ENCODE peak calls at places on chromosomes 1 and 21, in eight cellular contexts. C is H9, Z is neural progenitor cell, D is heart left ventricle, J is endothelial cell of umbilical vein, F is lower lobe of right lung, X is OCI-LY7, L is tibial artery. U is an unnamed sample.

GRCh38 chr1:16677552-16678423 is 11.0 kb upstream of the RNU1-3 start:
- DNase-seq in C (peak), Z (peak), D (no peak), J (peak), F (peak), X (peak), L (no peak), U (peak)

GRCh38 chr21:39523398-39523797 is 71.6 kb downstream of the SH3BGR start:
- DNase-seq in C (no peak), Z (no peak), D (no peak), J (no peak), F (peak), X (no peak), L (no peak), U (no peak)

GRCh38 chr1:244369256-244370057 is 82.3 kb downstream of the ADSS2 start:
- DNase-seq in C (peak), Z (no peak), D (no peak), J (no peak), F (no peak), X (no peak), L (no peak), U (no peak)

GRCh38 chr1:61050541-61051454 is 31.6 kb upstream of the NFIA start:
- DNase-seq in C (peak), Z (peak), D (peak), J (peak), F (peak), X (no peak), L (peak), U (peak)

GRCh38 chr1:87328121-87329050 is at the start of gene LMO4:
- DNase-seq in C (peak), Z (peak), D (peak), J (peak), F (peak), X (peak), L (peak), U (peak)

GRCh38 chr1:39369568-39369967 is 121.9 kb upstream of the BMP8A start:
- DNase-seq in C (no peak), Z (no peak), D (no peak), J (no peak), F (no peak), X (no peak), L (no peak), U (peak)

GRCh38 chr1:109273570-109274288 is 9.2 kb downstream of the PSRC1 start:
- DNase-seq in C (no peak), Z (no peak), D (no peak), J (no peak), F (peak), X (no peak), L (no peak), U (no peak)

GRCh38 chr21:43728467-43729390 is 9.8 kb downstream of the PDXK start:
- DNase-seq in C (peak), Z (peak), D (peak), J (peak), F (peak), X (peak), L (peak), U (peak)

GRCh38 chr1:204992499-204992898 is 50.5 kb upstream of the CNTN2 start:
- DNase-seq in C (no peak), Z (no peak), D (no peak), J (no peak), F (peak), X (no peak), L (no peak), U (no peak)

GRCh38 chr1:115060501-115060900 is 28.8 kb downstream of the TSPAN2 start:
- DNase-seq in C (no peak), Z (no peak), D (no peak), J (no peak), F (no peak), X (no peak), L (no peak), U (no peak)

GRCh38 chr1:222009105-222009730 is 267.3 kb upstream of the DUSP10 start:
- DNase-seq in C (peak), Z (peak), D (no peak), J (peak), F (no peak), X (peak), L (no peak), U (peak)

GRCh38 chr21:29526545-29526944 is 227.8 kb downstream of the BACH1 start:
- DNase-seq in C (no peak), Z (no peak), D (no peak), J (no peak), F (no peak), X (peak), L (no peak), U (no peak)

GRCh38 chr1:220483700-220484099 is 44.2 kb upstream of the MARK1 start:
- DNase-seq in C (no peak), Z (no peak), D (peak), J (no peak), F (no peak), X (no peak), L (no peak), U (peak)

GRCh38 chr1:116806245-116806644 is 52.0 kb downstream of the CD2 start:
- DNase-seq in C (no peak), Z (no peak), D (no peak), J (no peak), F (no peak), X (no peak), L (no peak), U (no peak)

GRCh38 chr21:15848632-15849031 is 118.8 kb downstream of the USP25 start:
- DNase-seq in C (no peak), Z (no peak), D (no peak), J (peak), F (no peak), X (no peak), L (no peak), U (peak)

GRCh38 chr1:40038693-40039092 is 1.8 kb upstream of the CAP1 start:
- DNase-seq in C (no peak), Z (no peak), D (no peak), J (no peak), F (no peak), X (peak), L (no peak), U (no peak)

GRCh38 chr21:22399717-22400520 is 1401.7 kb downstream of the NCAM2 start:
- DNase-seq in C (no peak), Z (no peak), D (no peak), J (no peak), F (no peak), X (no peak), L (no peak), U (no peak)

GRCh38 chr1:196680107-196680506 is 28.3 kb downstream of the CFH start:
- DNase-seq in C (no peak), Z (no peak), D (no peak), J (peak), F (no peak), X (no peak), L (no peak), U (peak)

GRCh38 chr1:3066250-3066711 is 2.7 kb upstream of the PRDM16 start:
- DNase-seq in C (no peak), Z (peak), D (peak), J (no peak), F (peak), X (no peak), L (peak), U (no peak)

GRCh38 chr1:185488673-185489311 is 171.7 kb upstream of the IVNS1ABP start:
- DNase-seq in C (no peak), Z (no peak), D (no peak), J (no peak), F (no peak), X (no peak), L (no peak), U (no peak)

GRCh38 chr1:158053276-158053675 is 59.8 kb downstream of the KIRREL1 start:
- DNase-seq in C (no peak), Z (peak), D (no peak), J (no peak), F (no peak), X (no peak), L (no peak), U (no peak)

GRCh38 chr21:14916676-14917141 is 148.1 kb downstream of the NRIP1 start:
- DNase-seq in C (no peak), Z (no peak), D (no peak), J (no peak), F (no peak), X (no peak), L (no peak), U (no peak)

GRCh38 chr1:50368179-50369007 is 54.9 kb downstream of the DMRTA2 start:
- DNase-seq in C (peak), Z (peak), D (no peak), J (peak), F (no peak), X (peak), L (no peak), U (peak)

GRCh38 chr1:12460911-12461621 is 156.9 kb downstream of the DHRS3 start:
- DNase-seq in C (no peak), Z (peak), D (peak), J (peak), F (no peak), X (no peak), L (peak), U (peak)

GRCh38 chr1:178025613-178026356 is 55.9 kb upstream of the SEC16B start:
- DNase-seq in C (no peak), Z (no peak), D (no peak), J (no peak), F (no peak), X (no peak), L (no peak), U (no peak)

GRCh38 chr1:97603218-97603617 is 317.6 kb downstream of the DPYD start:
- DNase-seq in C (no peak), Z (no peak), D (no peak), J (no peak), F (no peak), X (no peak), L (no peak), U (no peak)

GRCh38 chr1:174150499-174150898 is 8.8 kb upstream of the RABGAP1L start:
- DNase-seq in C (no peak), Z (no peak), D (no peak), J (no peak), F (no peak), X (no peak), L (no peak), U (no peak)

GRCh38 chr1:193558491-193559028 is 372.1 kb upstream of the B3GALT2 start:
- DNase-seq in C (no peak), Z (no peak), D (no peak), J (peak), F (no peak), X (no peak), L (no peak), U (peak)

GRCh38 chr21:38985423-38986378 is 180.0 kb downstream of the ETS2 start:
- DNase-seq in C (no peak), Z (no peak), D (peak), J (no peak), F (peak), X (no peak), L (peak), U (peak)

DNA sequence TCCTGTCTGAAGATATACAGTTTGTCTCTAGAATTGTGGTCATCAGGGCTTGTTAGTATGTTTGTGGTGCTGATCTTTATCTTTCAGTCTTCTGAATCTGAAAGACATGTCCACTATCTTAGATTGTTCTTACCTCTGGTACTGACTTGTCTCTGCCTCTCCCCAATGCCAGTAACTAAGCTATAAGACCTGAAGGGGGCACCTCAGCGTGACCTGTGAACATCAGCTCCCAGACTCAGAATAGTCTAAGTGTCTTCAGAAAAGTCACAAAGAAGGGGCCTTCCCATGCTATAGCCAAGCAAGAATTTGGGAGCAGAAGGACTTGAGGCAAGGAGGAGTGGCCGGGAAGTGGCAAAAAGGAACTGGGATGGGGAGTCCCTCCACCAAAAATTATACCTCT is 178.1 kb downstream of the NTNG1 start:
- DNase-seq in C (peak), Z (no peak), D (no peak), J (no peak), F (no peak), X (peak), L (no peak), U (no peak)
- TF ChIP-seq CTCF in C (peak), Z (no peak), D (no peak), J (no peak), F (no peak), X (peak), L (no peak), U (no peak)

GRCh38 chr1:206937437-206937836 is 8.8 kb downstream of the PIGR start:
- DNase-seq in C (no peak), Z (no peak), D (no peak), J (no peak), F (no peak), X (no peak), L (no peak), U (no peak)
- TF ChIP-seq CTCF in C (no peak), Z (no peak), D (no peak), J (no peak), F (no peak), X (no peak), L (no peak), U (no peak)

DNA sequence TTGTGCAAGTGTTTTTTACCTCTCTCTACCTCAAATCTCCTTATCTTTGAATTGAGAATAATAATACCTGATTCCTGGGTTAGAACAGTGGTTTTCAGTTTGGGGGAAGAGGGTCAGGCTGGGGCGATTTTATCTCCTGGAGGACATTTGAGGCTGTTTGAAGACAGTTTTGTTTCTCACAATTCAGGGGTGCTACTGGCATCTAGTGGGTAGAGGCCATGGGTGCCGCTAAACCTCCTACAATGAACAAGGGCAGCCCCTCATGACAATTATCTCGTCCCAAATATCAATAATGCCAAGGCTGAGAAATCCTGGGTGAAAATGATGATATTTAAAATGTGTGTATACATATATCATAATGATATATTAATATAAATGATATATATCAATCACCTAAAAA is 139.1 kb upstream of the USH2A start:
- DNase-seq in C (no peak), Z (peak), D (no peak), J (no peak), F (no peak), X (no peak), L (no peak), U (no peak)
- TF ChIP-seq CTCF in C (peak), Z (peak), D (no peak), J (no peak), F (no peak), X (peak), L (no peak), U (no peak)

GRCh38 chr1:191520345-191520744 is 637.9 kb upstream of the RGS18 start:
- DNase-seq in C (no peak), Z (no peak), D (no peak), J (no peak), F (no peak), X (no peak), L (no peak), U (no peak)

GRCh38 chr1:191519519-191519918 is 638.7 kb upstream of the RGS18 start:
- DNase-seq in C (no peak), Z (no peak), D (no peak), J (no peak), F (no peak), X (no peak), L (no peak), U (no peak)

GRCh38 chr1:191517826-191518225 is 640.4 kb upstream of the RGS18 start:
- DNase-seq in C (no peak), Z (no peak), D (no peak), J (no peak), F (no peak), X (no peak), L (no peak), U (no peak)
- TF ChIP-seq CTCF in C (peak), Z (peak), D (no peak), J (no peak), F (no peak), X (no peak), L (no peak), U (no peak)

GRCh38 chr1:200891774-200892157 is 2.9 kb upstream of the INAVA start:
- DNase-seq in C (peak), Z (peak), D (no peak), J (no peak), F (no peak), X (no peak), L (no peak), U (no peak)

GRCh38 chr1:200889571-200889970 is 5.1 kb upstream of the INAVA start:
- DNase-seq in C (no peak), Z (no peak), D (no peak), J (no peak), F (no peak), X (no peak), L (no peak), U (no peak)

GRCh38 chr1:200890027-200890426 is 4.7 kb upstream of the INAVA start:
- DNase-seq in C (no peak), Z (no peak), D (no peak), J (no peak), F (no peak), X (no peak), L (no peak), U (no peak)

GRCh38 chr1:200892546-200892945 is 2.2 kb upstream of the INAVA start:
- DNase-seq in C (no peak), Z (no peak), D (no peak), J (no peak), F (no peak), X (no peak), L (no peak), U (no peak)

GRCh38 chr1:200890818-200891773 is 3.6 kb upstream of the INAVA start:
- DNase-seq in C (peak), Z (peak), D (no peak), J (peak), F (no peak), X (no peak), L (no peak), U (peak)
- TF ChIP-seq CTCF in C (peak), Z (peak), D (peak), J (peak), F (peak), X (peak), L (peak), U (peak)

GRCh38 chr1:176243746-176244145 is 36.7 kb upstream of the COP1 start:
- DNase-seq in C (no peak), Z (no peak), D (no peak), J (no peak), F (no peak), X (no peak), L (no peak), U (peak)

DNA sequence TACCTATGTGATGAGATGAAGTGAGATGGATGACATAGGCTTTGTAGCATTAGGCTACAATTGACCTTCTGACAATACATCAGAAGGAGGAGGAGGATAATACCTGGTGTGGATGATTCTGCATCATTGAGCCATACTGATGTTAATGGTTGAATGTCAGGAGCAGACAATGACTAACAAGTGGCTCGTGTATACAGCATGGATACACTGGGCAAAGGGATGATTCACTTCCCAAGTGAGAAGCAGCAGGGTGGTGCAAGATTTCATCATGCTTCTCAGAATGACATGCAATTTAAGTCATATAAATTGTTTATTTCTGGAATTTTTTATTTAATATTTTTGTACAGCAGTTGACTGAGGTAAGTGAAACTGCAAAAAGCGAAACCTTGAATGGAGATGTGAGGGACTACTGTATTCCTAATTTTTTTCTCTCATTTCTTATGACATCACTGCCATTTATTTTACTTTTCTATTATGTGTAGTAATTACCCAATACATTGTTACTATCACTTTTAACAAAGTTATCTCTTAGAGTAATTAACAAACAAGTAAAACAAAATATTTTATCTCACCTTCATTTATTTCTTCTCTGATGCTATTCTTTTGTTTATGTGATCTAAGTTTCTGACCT is 34.4 kb upstream of the COP1 start:
- DNase-seq in C (no peak), Z (no peak), D (no peak), J (peak), F (no peak), X (no peak), L (no peak), U (peak)
- TF ChIP-seq CTCF in C (no peak), Z (no peak), D (no peak), J (no peak), F (no peak), X (no peak), L (no peak), U (no peak)

GRCh38 chr1:84361796-84362195 is 36.5 kb upstream of the DNASE2B start:
- DNase-seq in C (no peak), Z (no peak), D (no peak), J (no peak), F (no peak), X (no peak), L (no peak), U (no peak)
- TF ChIP-seq CTCF in C (no peak), Z (no peak), D (no peak), J (no peak), F (no peak), X (no peak), L (no peak), U (no peak)

DNA sequence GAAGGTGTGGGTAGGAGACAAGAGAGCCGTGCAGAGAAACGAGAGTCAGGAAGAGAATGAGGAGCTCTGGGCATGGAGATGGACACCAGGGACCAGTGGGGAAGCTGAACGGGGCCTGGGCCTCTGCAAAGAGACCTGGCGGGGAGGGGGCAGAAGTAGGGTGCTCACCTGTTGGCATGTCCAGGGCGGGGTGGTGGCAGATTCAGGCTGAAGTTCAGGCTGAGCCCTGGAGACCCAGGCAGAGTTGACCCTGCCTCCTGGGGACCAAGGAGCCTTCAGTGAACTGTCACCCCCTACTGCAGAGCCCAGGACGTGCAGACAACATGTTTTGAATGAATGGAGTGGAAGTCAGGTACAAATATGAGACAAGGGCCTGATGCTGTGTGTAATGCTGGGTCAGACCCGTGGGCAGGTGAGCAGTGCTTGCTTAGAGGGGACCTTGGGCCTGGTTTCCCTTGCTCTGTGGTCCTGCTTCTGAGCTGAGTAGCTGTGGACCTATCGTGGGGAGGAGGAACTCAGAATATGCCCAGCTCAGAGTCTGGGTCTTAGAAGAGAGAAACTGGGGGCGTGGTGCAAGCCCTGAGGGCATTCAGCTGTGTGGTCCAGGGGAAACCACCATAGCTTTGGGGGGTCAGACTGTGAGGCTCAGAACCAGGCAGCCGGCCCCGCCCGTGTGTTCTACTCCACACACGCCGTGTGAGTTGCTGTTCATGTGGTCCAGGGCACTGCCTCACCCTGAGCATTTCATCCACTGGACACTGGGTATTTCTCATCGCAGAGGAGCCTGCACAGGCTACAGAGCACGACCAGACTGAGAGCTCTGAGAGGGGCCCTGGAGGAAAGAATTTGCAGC is 21.3 kb upstream of the UMODL1 start:
- DNase-seq in C (no peak), Z (no peak), D (no peak), J (no peak), F (no peak), X (no peak), L (no peak), U (no peak)
- TF ChIP-seq CTCF in C (no peak), Z (no peak), D (no peak), J (no peak), F (no peak), X (peak), L (no peak), U (no peak)

GRCh38 chr1:53725238-53725689 is 13.7 kb downstream of the GLIS1 start:
- DNase-seq in C (peak), Z (peak), D (no peak), J (no peak), F (no peak), X (no peak), L (no peak), U (peak)
- TF ChIP-seq CTCF in C (peak), Z (peak), D (no peak), J (no peak), F (no peak), X (peak), L (no peak), U (peak)

U was measured in fibroblast of the aortic adventitia.